ENCODE peak calls at places on chromosomes 6 and 20, in seven cellular contexts. One of them, this sample, is unnamed.

GRCh38 chr6:131053546-131054240 is 9.4 kb downstream of the EPB41L2 start:
- DNase-seq in lung: no peak
- DNase-seq in kidney epithelial cell: no peak
- DNase-seq in mucosa of descending colon: no peak
- DNase-seq in foreskin fibroblast: peak; percentile 27
- DNase-seq in cardiac fibroblast: no peak
- DNase-seq in B cell: no peak
- DNase-seq in this sample: no peak

GRCh38 chr6:46921731-46922130 is at the start of gene ADGRF5:
- DNase-seq in kidney epithelial cell: no peak
- DNase-seq in lung: peak; percentile 67
- DNase-seq in mucosa of descending colon: no peak
- DNase-seq in foreskin fibroblast: no peak
- DNase-seq in B cell: no peak
- DNase-seq in cardiac fibroblast: no peak
- DNase-seq in this sample: no peak

GRCh38 chr20:50412069-50412468 is 98.1 kb upstream of the PTPN1 start:
- DNase-seq in foreskin fibroblast: no peak
- DNase-seq in mucosa of descending colon: no peak
- DNase-seq in B cell: no peak
- DNase-seq in lung: no peak
- DNase-seq in kidney epithelial cell: no peak
- DNase-seq in cardiac fibroblast: no peak
- DNase-seq in this sample: no peak

GRCh38 chr6:6497541-6497940 is 91.0 kb upstream of the LY86 start:
- DNase-seq in mucosa of descending colon: no peak
- DNase-seq in kidney epithelial cell: no peak
- DNase-seq in foreskin fibroblast: no peak
- DNase-seq in B cell: no peak
- DNase-seq in cardiac fibroblast: no peak
- DNase-seq in lung: no peak
- DNase-seq in this sample: no peak

GRCh38 chr6:31538805-31539400 is 2.9 kb downstream of the DDX39B start:
- DNase-seq in foreskin fibroblast: no peak
- DNase-seq in lung: no peak
- DNase-seq in cardiac fibroblast: no peak
- DNase-seq in B cell: no peak
- DNase-seq in kidney epithelial cell: no peak
- DNase-seq in mucosa of descending colon: no peak
- DNase-seq in this sample: no peak

GRCh38 chr6:108921547-108922331 is 73.5 kb downstream of the ARMC2 start:
- DNase-seq in B cell: no peak
- DNase-seq in foreskin fibroblast: peak; percentile 26
- DNase-seq in lung: no peak
- DNase-seq in kidney epithelial cell: no peak
- DNase-seq in cardiac fibroblast: peak; percentile 96
- DNase-seq in mucosa of descending colon: no peak
- DNase-seq in this sample: no peak

GRCh38 chr6:122996797-122997520 is 924 bp downstream of the CLVS2 start:
- DNase-seq in cardiac fibroblast: no peak
- DNase-seq in mucosa of descending colon: no peak
- DNase-seq in B cell: no peak
- DNase-seq in lung: no peak
- DNase-seq in kidney epithelial cell: no peak
- DNase-seq in foreskin fibroblast: no peak
- DNase-seq in this sample: no peak

GRCh38 chr6:37622639-37623038 is 75.0 kb downstream of the MDGA1 start:
- DNase-seq in B cell: peak; percentile 64
- DNase-seq in mucosa of descending colon: no peak
- DNase-seq in foreskin fibroblast: no peak
- DNase-seq in kidney epithelial cell: peak; percentile 39
- DNase-seq in lung: no peak
- DNase-seq in cardiac fibroblast: no peak
- DNase-seq in this sample: no peak

GRCh38 chr6:165846123-165846966 is 183.3 kb upstream of the PDE10A start:
- DNase-seq in foreskin fibroblast: no peak
- DNase-seq in cardiac fibroblast: no peak
- DNase-seq in kidney epithelial cell: no peak
- DNase-seq in B cell: no peak
- DNase-seq in mucosa of descending colon: peak; percentile 62
- DNase-seq in lung: no peak
- DNase-seq in this sample: no peak

GRCh38 chr20:50916257-50916656 is 15.0 kb downstream of the ADNP start:
- DNase-seq in kidney epithelial cell: peak; percentile 44
- DNase-seq in mucosa of descending colon: no peak
- DNase-seq in lung: no peak
- DNase-seq in cardiac fibroblast: peak; percentile 52
- DNase-seq in B cell: no peak
- DNase-seq in foreskin fibroblast: peak; percentile 84
- DNase-seq in this sample: no peak

GRCh38 chr6:43962458-43962857 is 164.8 kb downstream of the MRPL14 start:
- DNase-seq in lung: no peak
- DNase-seq in B cell: no peak
- DNase-seq in cardiac fibroblast: no peak
- DNase-seq in kidney epithelial cell: no peak
- DNase-seq in mucosa of descending colon: no peak
- DNase-seq in foreskin fibroblast: no peak
- DNase-seq in this sample: no peak

GRCh38 chr6:156830126-156830525 is 52.9 kb downstream of the ARID1B start:
- DNase-seq in lung: no peak
- DNase-seq in B cell: no peak
- DNase-seq in cardiac fibroblast: no peak
- DNase-seq in foreskin fibroblast: no peak
- DNase-seq in kidney epithelial cell: no peak
- DNase-seq in mucosa of descending colon: no peak
- DNase-seq in this sample: no peak

GRCh38 chr20:33299111-33299603 is 16.1 kb downstream of the BPIFB1 start:
- DNase-seq in mucosa of descending colon: peak; percentile 75
- DNase-seq in kidney epithelial cell: no peak
- DNase-seq in foreskin fibroblast: peak; percentile 77
- DNase-seq in B cell: peak; percentile 69
- DNase-seq in lung: peak; percentile 77
- DNase-seq in cardiac fibroblast: peak; percentile 54
- DNase-seq in this sample: peak; percentile 72

GRCh38 chr6:104625536-104625935 is 234.2 kb downstream of the HACE1 start:
- DNase-seq in kidney epithelial cell: peak; percentile 28
- DNase-seq in foreskin fibroblast: peak; percentile 55
- DNase-seq in B cell: no peak
- DNase-seq in mucosa of descending colon: no peak
- DNase-seq in lung: no peak
- DNase-seq in cardiac fibroblast: peak; percentile 77
- DNase-seq in this sample: no peak

GRCh38 chr20:46050444-46050843 is 21.4 kb downstream of the SLC12A5 start:
- DNase-seq in lung: no peak
- DNase-seq in kidney epithelial cell: no peak
- DNase-seq in foreskin fibroblast: no peak
- DNase-seq in mucosa of descending colon: no peak
- DNase-seq in B cell: no peak
- DNase-seq in cardiac fibroblast: no peak
- DNase-seq in this sample: no peak

GRCh38 chr20:24979036-24979960 is 13.3 kb downstream of the APMAP start:
- DNase-seq in cardiac fibroblast: no peak
- DNase-seq in foreskin fibroblast: no peak
- DNase-seq in mucosa of descending colon: no peak
- DNase-seq in kidney epithelial cell: no peak
- DNase-seq in B cell: no peak
- DNase-seq in lung: no peak
- DNase-seq in this sample: no peak

GRCh38 chr6:89311853-89312531 is 3.1 kb downstream of the GABRR2 start:
- DNase-seq in cardiac fibroblast: peak; percentile 88
- DNase-seq in B cell: no peak
- DNase-seq in kidney epithelial cell: no peak
- DNase-seq in foreskin fibroblast: peak; percentile 83
- DNase-seq in lung: peak; percentile 63
- DNase-seq in mucosa of descending colon: peak; percentile 58
- DNase-seq in this sample: no peak

GRCh38 chr20:48247961-48248360 is 462.7 kb upstream of the SULF2 start:
- DNase-seq in kidney epithelial cell: no peak
- DNase-seq in mucosa of descending colon: no peak
- DNase-seq in foreskin fibroblast: no peak
- DNase-seq in cardiac fibroblast: no peak
- DNase-seq in B cell: no peak
- DNase-seq in lung: no peak
- DNase-seq in this sample: no peak

GRCh38 chr20:57880155-57880648 is 170.4 kb upstream of the PMEPA1 start:
- DNase-seq in cardiac fibroblast: no peak
- DNase-seq in B cell: no peak
- DNase-seq in mucosa of descending colon: no peak
- DNase-seq in kidney epithelial cell: no peak
- DNase-seq in lung: no peak
- DNase-seq in foreskin fibroblast: peak; percentile 10
- DNase-seq in this sample: no peak

GRCh38 chr6:105069821-105070445 is 109.9 kb downstream of the POPDC3 start:
- DNase-seq in kidney epithelial cell: no peak
- DNase-seq in lung: no peak
- DNase-seq in B cell: no peak
- DNase-seq in mucosa of descending colon: no peak
- DNase-seq in cardiac fibroblast: no peak
- DNase-seq in foreskin fibroblast: peak; percentile 64
- DNase-seq in this sample: no peak

GRCh38 chr20:56634307-56634706 is 5.2 kb downstream of the TFAP2C start:
- DNase-seq in cardiac fibroblast: no peak
- DNase-seq in kidney epithelial cell: no peak
- DNase-seq in foreskin fibroblast: no peak
- DNase-seq in lung: no peak
- DNase-seq in B cell: no peak
- DNase-seq in mucosa of descending colon: no peak
- DNase-seq in this sample: no peak

GRCh38 chr20:53931597-53931996 is 138.8 kb downstream of the BCAS1 start:
- DNase-seq in mucosa of descending colon: no peak
- DNase-seq in foreskin fibroblast: no peak
- DNase-seq in cardiac fibroblast: no peak
- DNase-seq in kidney epithelial cell: no peak
- DNase-seq in lung: no peak
- DNase-seq in B cell: no peak
- DNase-seq in this sample: no peak

GRCh38 chr20:53937330-53937729 is 133.1 kb downstream of the BCAS1 start:
- DNase-seq in B cell: no peak
- DNase-seq in lung: no peak
- DNase-seq in cardiac fibroblast: no peak
- DNase-seq in kidney epithelial cell: no peak
- DNase-seq in foreskin fibroblast: peak; percentile 37
- DNase-seq in mucosa of descending colon: no peak
- DNase-seq in this sample: no peak

GRCh38 chr20:53933232-53933846 is 137.1 kb downstream of the BCAS1 start:
- DNase-seq in lung: no peak
- DNase-seq in cardiac fibroblast: no peak
- DNase-seq in mucosa of descending colon: no peak
- DNase-seq in kidney epithelial cell: no peak
- DNase-seq in foreskin fibroblast: no peak
- DNase-seq in B cell: no peak
- DNase-seq in this sample: no peak

GRCh38 chr20:53935353-53936084 is 134.9 kb downstream of the BCAS1 start:
- DNase-seq in mucosa of descending colon: no peak
- DNase-seq in B cell: no peak
- DNase-seq in kidney epithelial cell: no peak
- DNase-seq in foreskin fibroblast: no peak
- DNase-seq in lung: no peak
- DNase-seq in cardiac fibroblast: no peak
- DNase-seq in this sample: no peak

GRCh38 chr20:53934421-53935352 is 135.7 kb downstream of the BCAS1 start:
- DNase-seq in kidney epithelial cell: no peak
- DNase-seq in lung: no peak
- DNase-seq in mucosa of descending colon: no peak
- DNase-seq in B cell: no peak
- DNase-seq in foreskin fibroblast: peak; percentile 81
- DNase-seq in cardiac fibroblast: peak; percentile 91
- DNase-seq in this sample: no peak
- TF ChIP-seq CTCF in kidney epithelial cell: no peak
- TF ChIP-seq CTCF in lung: no peak
- TF ChIP-seq CTCF in mucosa of descending colon: no peak
- TF ChIP-seq CTCF in B cell: no peak
- TF ChIP-seq CTCF in foreskin fibroblast: no peak
- TF ChIP-seq CTCF in cardiac fibroblast: no peak
- TF ChIP-seq CTCF in this sample: no peak

GRCh38 chr6:96704713-96705112 is 132.6 kb downstream of the GPR63 start:
- DNase-seq in foreskin fibroblast: no peak
- DNase-seq in mucosa of descending colon: no peak
- DNase-seq in cardiac fibroblast: no peak
- DNase-seq in kidney epithelial cell: no peak
- DNase-seq in lung: no peak
- DNase-seq in B cell: no peak
- DNase-seq in this sample: no peak

GRCh38 chr6:96702626-96703025 is 134.7 kb downstream of the GPR63 start:
- DNase-seq in lung: no peak
- DNase-seq in cardiac fibroblast: no peak
- DNase-seq in B cell: no peak
- DNase-seq in foreskin fibroblast: no peak
- DNase-seq in kidney epithelial cell: no peak
- DNase-seq in mucosa of descending colon: no peak
- DNase-seq in this sample: no peak

GRCh38 chr6:96700931-96701330 is 136.3 kb downstream of the GPR63 start:
- DNase-seq in foreskin fibroblast: no peak
- DNase-seq in cardiac fibroblast: no peak
- DNase-seq in mucosa of descending colon: no peak
- DNase-seq in lung: no peak
- DNase-seq in kidney epithelial cell: no peak
- DNase-seq in B cell: no peak
- DNase-seq in this sample: no peak
- TF ChIP-seq CTCF in foreskin fibroblast: no peak
- TF ChIP-seq CTCF in cardiac fibroblast: no peak
- TF ChIP-seq CTCF in mucosa of descending colon: no peak
- TF ChIP-seq CTCF in lung: no peak
- TF ChIP-seq CTCF in kidney epithelial cell: no peak
- TF ChIP-seq CTCF in B cell: no peak
- TF ChIP-seq CTCF in this sample: no peak

GRCh38 chr20:64053841-64054661 is 4.6 kb upstream of the SOX18 start:
- DNase-seq in B cell: no peak
- DNase-seq in lung: no peak
- DNase-seq in kidney epithelial cell: no peak
- DNase-seq in foreskin fibroblast: peak; percentile 42
- DNase-seq in cardiac fibroblast: peak; percentile 94
- DNase-seq in mucosa of descending colon: no peak
- DNase-seq in this sample: no peak
- TF ChIP-seq CTCF in B cell: no peak
- TF ChIP-seq CTCF in lung: no peak
- TF ChIP-seq CTCF in kidney epithelial cell: peak; percentile 39
- TF ChIP-seq CTCF in foreskin fibroblast: peak; percentile 4
- TF ChIP-seq CTCF in cardiac fibroblast: peak; percentile 9
- TF ChIP-seq CTCF in mucosa of descending colon: no peak
- TF ChIP-seq CTCF in this sample: no peak

GRCh38 chr6:142543576-142543975 is 241.8 kb downstream of the ADGRG6 start:
- DNase-seq in kidney epithelial cell: no peak
- DNase-seq in mucosa of descending colon: no peak
- DNase-seq in lung: no peak
- DNase-seq in foreskin fibroblast: no peak
- DNase-seq in B cell: no peak
- DNase-seq in cardiac fibroblast: no peak
- DNase-seq in this sample: no peak

GRCh38 chr6:142542704-142543233 is 241.0 kb downstream of the ADGRG6 start:
- DNase-seq in kidney epithelial cell: no peak
- DNase-seq in lung: peak; percentile 36
- DNase-seq in B cell: no peak
- DNase-seq in cardiac fibroblast: peak; percentile 81
- DNase-seq in foreskin fibroblast: peak; percentile 35
- DNase-seq in mucosa of descending colon: no peak
- DNase-seq in this sample: no peak

GRCh38 chr6:142534484-142534883 is 232.7 kb downstream of the ADGRG6 start:
- DNase-seq in cardiac fibroblast: no peak
- DNase-seq in foreskin fibroblast: no peak
- DNase-seq in lung: no peak
- DNase-seq in B cell: no peak
- DNase-seq in kidney epithelial cell: no peak
- DNase-seq in mucosa of descending colon: no peak
- DNase-seq in this sample: no peak

GRCh38 chr6:142537612-142538478 is 236.0 kb downstream of the ADGRG6 start:
- DNase-seq in mucosa of descending colon: no peak
- DNase-seq in B cell: no peak
- DNase-seq in cardiac fibroblast: peak; percentile 35
- DNase-seq in lung: no peak
- DNase-seq in kidney epithelial cell: no peak
- DNase-seq in foreskin fibroblast: peak; percentile 15
- DNase-seq in this sample: no peak
- TF ChIP-seq CTCF in mucosa of descending colon: no peak
- TF ChIP-seq CTCF in B cell: no peak
- TF ChIP-seq CTCF in cardiac fibroblast: peak; percentile 68
- TF ChIP-seq CTCF in lung: no peak
- TF ChIP-seq CTCF in kidney epithelial cell: peak; percentile 49
- TF ChIP-seq CTCF in foreskin fibroblast: peak; percentile 39
- TF ChIP-seq CTCF in this sample: no peak